ENCODE peak calls at places on chromosomes 4 and X, in ten cellular contexts. M, W, X, U, L, G, J, R, S and T are unnamed samples.

GRCh38 chrX:150239946-150240642 is 123.0 kb upstream of the MAMLD1 start:
- DNase-seq in M (no peak), W (no peak), X (no peak), U (no peak), L (no peak), G (no peak), J (no peak), R (no peak), S (no peak), T (no peak)

GRCh38 chr4:53709693-53710092 is 118.4 kb upstream of the LNX1 start:
- DNase-seq in M (no peak), W (no peak), X (no peak), U (no peak), L (no peak), G (no peak), J (no peak), R (no peak), S (no peak), T (no peak)

GRCh38 chr4:153759407-153760226 is at the start of gene RNF175:
- DNase-seq in M (peak; percentile 9), W (no peak), X (peak; percentile 7), U (no peak), L (no peak), G (no peak), J (no peak), R (peak; percentile 7), S (no peak), T (no peak)

GRCh38 chrX:122703762-122704161 is 480.3 kb upstream of the GRIA3 start:
- DNase-seq in M (no peak), W (no peak), X (no peak), U (no peak), L (no peak), G (no peak), J (no peak), R (no peak), S (no peak), T (no peak)

GRCh38 chr4:41258783-41259182 is 2.1 kb downstream of the UCHL1 start:
- DNase-seq in M (peak; percentile 45), W (peak; percentile 56), X (peak; percentile 24), U (peak; percentile 84), L (peak; percentile 74), G (peak; percentile 74), J (no peak), R (peak; percentile 37), S (no peak), T (peak; percentile 69)

GRCh38 chrX:150152036-150152435 is 211.1 kb upstream of the MAMLD1 start:
- DNase-seq in M (no peak), W (no peak), X (no peak), U (no peak), L (no peak), G (no peak), J (no peak), R (no peak), S (no peak), T (no peak)

GRCh38 chr4:108838451-108838850 is 75.6 kb upstream of the ETNPPL start:
- DNase-seq in M (no peak), W (no peak), X (no peak), U (no peak), L (no peak), G (no peak), J (no peak), R (no peak), S (no peak), T (no peak)

GRCh38 chr4:168598191-168598590 is 101.3 kb downstream of the PALLD start:
- DNase-seq in M (no peak), W (no peak), X (no peak), U (no peak), L (peak; percentile 75), G (peak; percentile 34), J (no peak), R (no peak), S (no peak), T (no peak)

GRCh38 chrX:104041003-104041402 is 1.2 kb downstream of the H2BW2 start:
- DNase-seq in M (no peak), W (no peak), X (peak; percentile 5), U (no peak), L (no peak), G (no peak), J (no peak), R (no peak), S (no peak), T (no peak)

GRCh38 chr4:71771613-71772012 is 12.3 kb downstream of the GC start:
- DNase-seq in M (no peak), W (no peak), X (no peak), U (no peak), L (no peak), G (peak; percentile 10), J (no peak), R (no peak), S (no peak), T (no peak)

GRCh38 chr4:139986108-139986507 is 167.9 kb downstream of the MAML3 start:
- DNase-seq in M (no peak), W (no peak), X (no peak), U (no peak), L (no peak), G (no peak), J (no peak), R (no peak), S (no peak), T (no peak)

GRCh38 chrX:129842510-129843208 is 1.0 kb downstream of the ZDHHC9 start:
- DNase-seq in M (peak; percentile 0), W (no peak), X (peak; percentile 60), U (peak; percentile 69), L (peak; percentile 50), G (peak; percentile 46), J (no peak), R (peak; percentile 30), S (no peak), T (no peak)

GRCh38 chr4:182878633-182879495 is 38.3 kb downstream of the DCTD start:
- DNase-seq in M (no peak), W (no peak), X (no peak), U (no peak), L (no peak), G (no peak), J (no peak), R (no peak), S (no peak), T (no peak)

GRCh38 chr4:183554346-183554686 is 49.5 kb downstream of the ING2 start:
- DNase-seq in M (no peak), W (no peak), X (no peak), U (no peak), L (no peak), G (no peak), J (no peak), R (no peak), S (no peak), T (no peak)

GRCh38 chr4:44479731-44480130 is 31.1 kb upstream of the KCTD8 start:
- DNase-seq in M (no peak), W (no peak), X (no peak), U (no peak), L (no peak), G (no peak), J (no peak), R (no peak), S (no peak), T (no peak)

GRCh38 chr4:147479817-147480216 is 1.1 kb upstream of the EDNRA start:
- DNase-seq in M (no peak), W (peak; percentile 86), X (peak; percentile 9), U (peak; percentile 91), L (peak; percentile 95), G (no peak), J (no peak), R (peak; percentile 25), S (no peak), T (peak; percentile 88)

GRCh38 chr4:140156529-140157171 is 2.7 kb upstream of the MAML3 start:
- DNase-seq in M (no peak), W (no peak), X (no peak), U (no peak), L (no peak), G (no peak), J (no peak), R (no peak), S (peak; percentile 22), T (no peak)

GRCh38 chr4:150974750-150975149 is 40.3 kb downstream of the LRBA start:
- DNase-seq in M (no peak), W (no peak), X (no peak), U (no peak), L (no peak), G (no peak), J (no peak), R (no peak), S (no peak), T (no peak)

GRCh38 chrX:20267924-20268701 is 1.4 kb upstream of the RPS6KA3 start:
- DNase-seq in M (no peak), W (no peak), X (peak; percentile 70), U (peak; percentile 47), L (peak; percentile 41), G (peak; percentile 12), J (no peak), R (no peak), S (no peak), T (no peak)

GRCh38 chr4:137775701-137776100 is 243.4 kb upstream of the PCDH18 start:
- DNase-seq in M (no peak), W (no peak), X (no peak), U (no peak), L (no peak), G (no peak), J (no peak), R (no peak), S (no peak), T (no peak)

GRCh38 chr4:88244056-88244455 is 40.3 kb downstream of the PPM1K start:
- DNase-seq in M (no peak), W (no peak), X (no peak), U (no peak), L (no peak), G (no peak), J (no peak), R (no peak), S (no peak), T (no peak)

GRCh38 chrX:20432048-20432447 is 165.3 kb upstream of the RPS6KA3 start:
- DNase-seq in M (peak; percentile 0), W (no peak), X (no peak), U (peak; percentile 78), L (peak; percentile 15), G (peak; percentile 49), J (no peak), R (no peak), S (no peak), T (peak; percentile 31)

GRCh38 chr4:138946306-138946705 is 69.3 kb upstream of the NOCT start:
- DNase-seq in M (no peak), W (no peak), X (no peak), U (no peak), L (no peak), G (no peak), J (no peak), R (no peak), S (no peak), T (no peak)

GRCh38 chrX:45751156-45751555 is 550.5 kb upstream of the DIPK2B start:
- DNase-seq in M (no peak), W (no peak), X (no peak), U (peak; percentile 11), L (no peak), G (no peak), J (no peak), R (no peak), S (no peak), T (no peak)

GRCh38 chr4:150875367-150875766 is 139.7 kb downstream of the LRBA start:
- DNase-seq in M (peak; percentile 33), W (no peak), X (no peak), U (no peak), L (no peak), G (peak; percentile 22), J (no peak), R (no peak), S (no peak), T (no peak)

GRCh38 chr4:89216866-89217265 is 90.7 kb downstream of the GPRIN3 start:
- DNase-seq in M (no peak), W (no peak), X (no peak), U (no peak), L (no peak), G (no peak), J (no peak), R (no peak), S (no peak), T (no peak)

GRCh38 chr4:155376387-155377268 is at the start of gene MAP9:
- DNase-seq in M (peak; percentile 83), W (peak; percentile 94), X (peak; percentile 95), U (peak; percentile 98), L (peak; percentile 96), G (peak; percentile 98), J (peak; percentile 89), R (peak; percentile 90), S (peak; percentile 92), T (peak; percentile 97)

GRCh38 chrX:17529349-17529748 is 154.3 kb downstream of the NHS start:
- DNase-seq in M (no peak), W (no peak), X (no peak), U (no peak), L (no peak), G (no peak), J (no peak), R (no peak), S (no peak), T (peak; percentile 20)